ENCODE peak calls at places on chromosomes 5 and 9, in four cellular contexts. One of them, this sample, is unnamed.

GRCh38 chr9:20551236-20551635 is 71.1 kb downstream of the MLLT3 start:
- DNase-seq in tibial artery: no peak
- DNase-seq in T-helper 17 cell: no peak
- DNase-seq in AG20443: no peak
- DNase-seq in this sample: no peak

GRCh38 chr9:130627896-130628792 is 36.2 kb upstream of the PRDM12 start:
- DNase-seq in tibial artery: no peak
- DNase-seq in T-helper 17 cell: no peak
- DNase-seq in AG20443: no peak
- DNase-seq in this sample: no peak

GRCh38 chr5:176415240-176416122 is 858 bp downstream of the CLTB start:
- DNase-seq in tibial artery: no peak
- DNase-seq in T-helper 17 cell: no peak
- DNase-seq in AG20443: peak; percentile 86
- DNase-seq in this sample: no peak

GRCh38 chr5:72569423-72569939 is 62.3 kb upstream of the ZNF366 start:
- DNase-seq in tibial artery: no peak
- DNase-seq in T-helper 17 cell: no peak
- DNase-seq in AG20443: no peak
- DNase-seq in this sample: no peak

GRCh38 chr5:56350595-56351170 is 117.6 kb upstream of the ANKRD55 start:
- DNase-seq in tibial artery: peak; percentile 65
- DNase-seq in T-helper 17 cell: no peak
- DNase-seq in AG20443: peak; percentile 92
- DNase-seq in this sample: no peak

GRCh38 chr9:104494808-104495207 is 9.3 kb upstream of the OR13F1 start:
- DNase-seq in tibial artery: no peak
- DNase-seq in T-helper 17 cell: no peak
- DNase-seq in AG20443: no peak
- DNase-seq in this sample: no peak

GRCh38 chr9:112752334-112753110 is 2.0 kb downstream of the SNX30 start:
- DNase-seq in tibial artery: no peak
- DNase-seq in T-helper 17 cell: no peak
- DNase-seq in AG20443: no peak
- DNase-seq in this sample: no peak

GRCh38 chr5:54018438-54018837 is 291.9 kb downstream of the ARL15 start:
- DNase-seq in tibial artery: no peak
- DNase-seq in T-helper 17 cell: no peak
- DNase-seq in AG20443: no peak
- DNase-seq in this sample: no peak

GRCh38 chr5:78845487-78845886 is 139.6 kb downstream of the ARSB start:
- DNase-seq in tibial artery: no peak
- DNase-seq in T-helper 17 cell: no peak
- DNase-seq in AG20443: no peak
- DNase-seq in this sample: no peak

GRCh38 chr9:130138791-130139190 is 33.4 kb upstream of the NCS1 start:
- DNase-seq in tibial artery: peak; percentile 79
- DNase-seq in T-helper 17 cell: no peak
- DNase-seq in AG20443: peak; percentile 89
- DNase-seq in this sample: no peak

GRCh38 chr9:133089271-133089671 is 27.5 kb downstream of the CEL start:
- DNase-seq in tibial artery: no peak
- DNase-seq in T-helper 17 cell: no peak
- DNase-seq in AG20443: peak; percentile 9
- DNase-seq in this sample: no peak

GRCh38 chr9:110444911-110445310 is 107.2 kb upstream of the TXNDC8 start:
- DNase-seq in tibial artery: no peak
- DNase-seq in T-helper 17 cell: no peak
- DNase-seq in AG20443: peak; percentile 67
- DNase-seq in this sample: no peak

GRCh38 chr5:143231973-143232812 is 171.3 kb downstream of the NR3C1 start:
- DNase-seq in tibial artery: no peak
- DNase-seq in T-helper 17 cell: no peak
- DNase-seq in AG20443: no peak
- DNase-seq in this sample: no peak

GRCh38 chr5:72908666-72909065 is 47.2 kb upstream of the FCHO2 start:
- DNase-seq in tibial artery: no peak
- DNase-seq in T-helper 17 cell: no peak
- DNase-seq in AG20443: no peak
- DNase-seq in this sample: no peak

GRCh38 chr9:38333047-38333446 is 59.5 kb upstream of the ALDH1B1 start:
- DNase-seq in tibial artery: no peak
- DNase-seq in T-helper 17 cell: no peak
- DNase-seq in AG20443: no peak
- DNase-seq in this sample: no peak

GRCh38 chr5:102911973-102912372 is 156.9 kb downstream of the PAM start:
- DNase-seq in tibial artery: no peak
- DNase-seq in T-helper 17 cell: no peak
- DNase-seq in AG20443: peak; percentile 31
- DNase-seq in this sample: no peak

GRCh38 chr5:102722930-102723329 is 32.2 kb upstream of the PAM start:
- DNase-seq in tibial artery: no peak
- DNase-seq in T-helper 17 cell: no peak
- DNase-seq in AG20443: peak; percentile 50
- DNase-seq in this sample: no peak

GRCh38 chr5:73822276-73822988 is 196.4 kb downstream of the ARHGEF28 start:
- DNase-seq in tibial artery: no peak
- DNase-seq in T-helper 17 cell: no peak
- DNase-seq in AG20443: no peak
- DNase-seq in this sample: no peak

GRCh38 chr5:14900661-14901461 is 29.3 kb upstream of the ANKH start:
- DNase-seq in tibial artery: peak; percentile 61
- DNase-seq in T-helper 17 cell: no peak
- DNase-seq in AG20443: peak; percentile 60
- DNase-seq in this sample: no peak

GRCh38 chr9:110555971-110556370 is 23.6 kb downstream of the SVEP1 start:
- DNase-seq in tibial artery: peak; percentile 80
- DNase-seq in T-helper 17 cell: no peak
- DNase-seq in AG20443: peak; percentile 81
- DNase-seq in this sample: no peak

GRCh38 chr5:68502531-68502930 is 287.0 kb downstream of the PIK3R1 start:
- DNase-seq in tibial artery: no peak
- DNase-seq in T-helper 17 cell: no peak
- DNase-seq in AG20443: no peak
- DNase-seq in this sample: no peak

GRCh38 chr5:53373420-53374188 is 106.8 kb upstream of the FST start:
- DNase-seq in tibial artery: no peak
- DNase-seq in T-helper 17 cell: no peak
- DNase-seq in AG20443: no peak
- DNase-seq in this sample: no peak

GRCh38 chr5:73822989-73823339 is 197.0 kb downstream of the ARHGEF28 start:
- DNase-seq in tibial artery: no peak
- DNase-seq in T-helper 17 cell: no peak
- DNase-seq in AG20443: no peak
- DNase-seq in this sample: no peak

GRCh38 chr5:82389347-82389746 is 111.2 kb upstream of the RPS23 start:
- DNase-seq in tibial artery: no peak
- DNase-seq in T-helper 17 cell: no peak
- DNase-seq in AG20443: no peak
- DNase-seq in this sample: no peak

GRCh38 chr5:141716009-141716408 is 34.0 kb upstream of the ARAP3 start:
- DNase-seq in tibial artery: no peak
- DNase-seq in T-helper 17 cell: no peak
- DNase-seq in AG20443: no peak
- DNase-seq in this sample: no peak

GRCh38 chr5:75964008-75964407 is 119.2 kb upstream of the SV2C start:
- DNase-seq in tibial artery: no peak
- DNase-seq in T-helper 17 cell: no peak
- DNase-seq in AG20443: no peak
- DNase-seq in this sample: no peak

GRCh38 chr9:35660966-35661413 is 2.9 kb downstream of the CCDC107 start:
- DNase-seq in tibial artery: peak; percentile 34
- DNase-seq in T-helper 17 cell: no peak
- DNase-seq in AG20443: peak; percentile 38
- DNase-seq in this sample: no peak

GRCh38 chr5:119743927-119744326 is 114.6 kb downstream of the FAM170A start:
- DNase-seq in tibial artery: no peak
- DNase-seq in T-helper 17 cell: no peak
- DNase-seq in AG20443: no peak
- DNase-seq in this sample: no peak

GRCh38 chr5:74401566-74402320 is 238.8 kb downstream of the ENC1 start:
- DNase-seq in tibial artery: no peak
- DNase-seq in T-helper 17 cell: no peak
- DNase-seq in AG20443: no peak
- DNase-seq in this sample: no peak

GRCh38 chr9:89743576-89744254 is 138.9 kb downstream of the GADD45G start:
- DNase-seq in tibial artery: no peak
- DNase-seq in T-helper 17 cell: no peak
- DNase-seq in AG20443: no peak
- DNase-seq in this sample: peak; percentile 31

GRCh38 chr5:177508217-177508611 is 1.4 kb downstream of the DOK3 start:
- DNase-seq in tibial artery: no peak
- DNase-seq in T-helper 17 cell: no peak
- DNase-seq in AG20443: no peak
- DNase-seq in this sample: no peak

This sample was measured in stimulated activated naive CD4-positive, alpha-beta T cell.